ENCODE peak calls at places on chromosomes 16 and 17, in six cellular contexts. One of them, this sample, is unnamed. For H3K36me3, the result is how much of the 10 kb centered on the place peaks cover.

GRCh38 chr16:87133112-87133850 is 183.9 kb downstream of the C16orf95 start:
- DNase-seq in tibial nerve: no peak
- DNase-seq in SK-N-SH: no peak
- DNase-seq in CD8-positive, alpha-beta T cell: no peak
- DNase-seq in stomach: no peak
- DNase-seq in BE2C: no peak
- DNase-seq in this sample: no peak

GRCh38 chr17:1058423-1059130 is 61.6 kb downstream of the TIMM22 start:
- DNase-seq in stomach: peak
- DNase-seq in BE2C: peak
- DNase-seq in SK-N-SH: peak
- DNase-seq in CD8-positive, alpha-beta T cell: peak
- DNase-seq in tibial nerve: peak
- DNase-seq in this sample: no peak

GRCh38 chr17:74771319-74771914 is 4.7 kb downstream of the NAT9 start:
- DNase-seq in CD8-positive, alpha-beta T cell: no peak
- DNase-seq in BE2C: no peak
- DNase-seq in stomach: no peak
- DNase-seq in tibial nerve: no peak
- DNase-seq in SK-N-SH: no peak
- DNase-seq in this sample: no peak

GRCh38 chr16:50299508-50300105 is 33.3 kb downstream of the ADCY7 start:
- DNase-seq in SK-N-SH: peak
- DNase-seq in BE2C: no peak
- DNase-seq in CD8-positive, alpha-beta T cell: no peak
- DNase-seq in stomach: no peak
- DNase-seq in tibial nerve: no peak
- DNase-seq in this sample: no peak

GRCh38 chr17:42677921-42678781 is 1.4 kb upstream of the PLEKHH3 start:
- DNase-seq in CD8-positive, alpha-beta T cell: peak
- DNase-seq in SK-N-SH: peak
- DNase-seq in BE2C: peak
- DNase-seq in stomach: peak
- DNase-seq in tibial nerve: peak
- DNase-seq in this sample: peak

GRCh38 chr16:2364638-2365210 is 24.2 kb upstream of the ABCA3 start:
- DNase-seq in BE2C: no peak
- DNase-seq in SK-N-SH: peak
- DNase-seq in tibial nerve: no peak
- DNase-seq in CD8-positive, alpha-beta T cell: no peak
- DNase-seq in stomach: no peak
- DNase-seq in this sample: no peak

GRCh38 chr16:12178251-12178990 is 201.9 kb downstream of the SNX29 start:
- DNase-seq in SK-N-SH: no peak
- DNase-seq in tibial nerve: no peak
- DNase-seq in stomach: no peak
- DNase-seq in BE2C: no peak
- DNase-seq in CD8-positive, alpha-beta T cell: no peak
- DNase-seq in this sample: no peak

GRCh38 chr17:20127660-20128413 is 118.7 kb downstream of the SPECC1 start:
- DNase-seq in SK-N-SH: no peak
- DNase-seq in tibial nerve: no peak
- DNase-seq in BE2C: no peak
- DNase-seq in CD8-positive, alpha-beta T cell: no peak
- DNase-seq in stomach: no peak
- DNase-seq in this sample: no peak

GRCh38 chr16:85307552-85308364 is 195.5 kb upstream of the CIBAR2 start:
- DNase-seq in CD8-positive, alpha-beta T cell: no peak
- DNase-seq in BE2C: no peak
- DNase-seq in SK-N-SH: no peak
- DNase-seq in stomach: no peak
- DNase-seq in tibial nerve: no peak
- DNase-seq in this sample: no peak

GRCh38 chr17:69869667-69870066 is 205.4 kb upstream of the KCNJ16 start:
- DNase-seq in CD8-positive, alpha-beta T cell: no peak
- DNase-seq in SK-N-SH: no peak
- DNase-seq in BE2C: no peak
- DNase-seq in stomach: no peak
- DNase-seq in tibial nerve: no peak
- DNase-seq in this sample: peak

GRCh38 chr16:27475561-27475960 is 73.6 kb downstream of the IL21R start:
- DNase-seq in stomach: no peak
- DNase-seq in CD8-positive, alpha-beta T cell: no peak
- DNase-seq in tibial nerve: no peak
- DNase-seq in BE2C: no peak
- DNase-seq in SK-N-SH: no peak
- DNase-seq in this sample: no peak

GRCh38 chr16:27474921-27475320 is 72.9 kb downstream of the IL21R start:
- DNase-seq in BE2C: no peak
- DNase-seq in CD8-positive, alpha-beta T cell: no peak
- DNase-seq in stomach: no peak
- DNase-seq in SK-N-SH: no peak
- DNase-seq in tibial nerve: no peak
- DNase-seq in this sample: no peak

GRCh38 chr16:27472091-27473020 is 70.4 kb downstream of the IL21R start:
- DNase-seq in tibial nerve: no peak
- DNase-seq in CD8-positive, alpha-beta T cell: no peak
- DNase-seq in SK-N-SH: no peak
- DNase-seq in stomach: no peak
- DNase-seq in BE2C: no peak
- DNase-seq in this sample: no peak

GRCh38 chr16:27473101-27473900 is 71.3 kb downstream of the IL21R start:
- DNase-seq in CD8-positive, alpha-beta T cell: no peak
- DNase-seq in BE2C: no peak
- DNase-seq in tibial nerve: no peak
- DNase-seq in stomach: no peak
- DNase-seq in SK-N-SH: no peak
- DNase-seq in this sample: no peak

DNA sequence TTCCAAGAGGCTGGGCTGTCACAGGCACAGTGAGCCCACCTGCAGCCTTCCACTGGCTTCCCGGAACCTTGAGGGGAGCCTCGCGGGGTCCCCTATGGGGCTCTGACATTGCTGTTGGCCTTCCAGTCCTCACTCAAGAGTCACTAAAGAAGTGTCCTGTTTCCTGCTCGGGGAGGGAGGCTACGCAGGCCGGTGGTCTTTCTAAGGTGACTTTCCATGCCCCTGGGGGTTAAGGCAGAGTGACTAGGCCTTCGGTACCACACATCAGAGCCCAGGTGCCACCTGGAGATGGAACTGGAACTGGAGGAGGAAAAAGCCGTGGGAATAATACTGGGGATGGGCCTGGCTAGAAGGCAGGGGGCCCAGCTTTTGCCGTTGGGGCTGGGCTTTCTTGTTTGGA is 72.1 kb downstream of the IL21R start:
- DNase-seq in tibial nerve: no peak
- DNase-seq in CD8-positive, alpha-beta T cell: no peak
- DNase-seq in BE2C: no peak
- DNase-seq in stomach: no peak
- DNase-seq in SK-N-SH: no peak
- DNase-seq in this sample: no peak
- TF ChIP-seq CTCF in tibial nerve: no peak
- TF ChIP-seq CTCF in CD8-positive, alpha-beta T cell: no peak
- TF ChIP-seq CTCF in BE2C: no peak
- TF ChIP-seq CTCF in stomach: no peak
- TF ChIP-seq CTCF in SK-N-SH: no peak
- TF ChIP-seq CTCF in this sample: no peak

GRCh38 chr17:72860778-72861177 is 231.7 kb downstream of the SLC39A11 start:
- DNase-seq in SK-N-SH: no peak
- DNase-seq in stomach: no peak
- DNase-seq in tibial nerve: no peak
- DNase-seq in BE2C: no peak
- DNase-seq in CD8-positive, alpha-beta T cell: no peak
- DNase-seq in this sample: no peak

GRCh38 chr17:72861811-72862210 is 230.7 kb downstream of the SLC39A11 start:
- DNase-seq in stomach: no peak
- DNase-seq in tibial nerve: no peak
- DNase-seq in BE2C: no peak
- DNase-seq in SK-N-SH: no peak
- DNase-seq in CD8-positive, alpha-beta T cell: no peak
- DNase-seq in this sample: no peak

GRCh38 chr17:72863511-72864175 is 228.8 kb downstream of the SLC39A11 start:
- DNase-seq in CD8-positive, alpha-beta T cell: no peak
- DNase-seq in BE2C: no peak
- DNase-seq in tibial nerve: no peak
- DNase-seq in stomach: no peak
- DNase-seq in SK-N-SH: no peak
- DNase-seq in this sample: peak

GRCh38 chr17:72853438-72854415 is 238.8 kb downstream of the SLC39A11 start:
- DNase-seq in CD8-positive, alpha-beta T cell: no peak
- DNase-seq in SK-N-SH: no peak
- DNase-seq in tibial nerve: no peak
- DNase-seq in BE2C: no peak
- DNase-seq in stomach: no peak
- DNase-seq in this sample: no peak

GRCh38 chr17:72858826-72859495 is 233.5 kb downstream of the SLC39A11 start:
- DNase-seq in CD8-positive, alpha-beta T cell: no peak
- DNase-seq in SK-N-SH: no peak
- DNase-seq in BE2C: no peak
- DNase-seq in stomach: no peak
- DNase-seq in tibial nerve: no peak
- DNase-seq in this sample: no peak
- H3K4me3 ChIP-seq in CD8-positive, alpha-beta T cell: no peak
- H3K4me3 ChIP-seq in SK-N-SH: no peak
- H3K4me3 ChIP-seq in BE2C: no peak
- H3K4me3 ChIP-seq in stomach: no peak
- H3K4me3 ChIP-seq in tibial nerve: no peak
- H3K4me3 ChIP-seq in this sample: no peak

GRCh38 chr17:50381260-50381815 is 8.3 kb downstream of the EME1 start:
- DNase-seq in stomach: no peak
- DNase-seq in SK-N-SH: no peak
- DNase-seq in BE2C: no peak
- DNase-seq in CD8-positive, alpha-beta T cell: no peak
- DNase-seq in tibial nerve: no peak
- DNase-seq in this sample: no peak
- H3K36me3 ChIP-seq in stomach: half or more
- H3K36me3 ChIP-seq in SK-N-SH: half or more
- H3K36me3 ChIP-seq in BE2C: half or more
- H3K36me3 ChIP-seq in CD8-positive, alpha-beta T cell: under half
- H3K36me3 ChIP-seq in tibial nerve: under half
- H3K36me3 ChIP-seq in this sample: under half

GRCh38 chr17:8020251-8020650 is 17.8 kb downstream of the GUCY2D start:
- DNase-seq in CD8-positive, alpha-beta T cell: no peak
- DNase-seq in tibial nerve: no peak
- DNase-seq in SK-N-SH: no peak
- DNase-seq in stomach: no peak
- DNase-seq in BE2C: no peak
- DNase-seq in this sample: no peak

GRCh38 chr17:8021565-8022357 is 17.1 kb upstream of the ALOX15B start:
- DNase-seq in SK-N-SH: no peak
- DNase-seq in stomach: no peak
- DNase-seq in BE2C: no peak
- DNase-seq in tibial nerve: no peak
- DNase-seq in CD8-positive, alpha-beta T cell: no peak
- DNase-seq in this sample: no peak

GRCh38 chr17:8022358-8023038 is 16.4 kb upstream of the ALOX15B start:
- DNase-seq in tibial nerve: no peak
- DNase-seq in SK-N-SH: no peak
- DNase-seq in BE2C: no peak
- DNase-seq in CD8-positive, alpha-beta T cell: no peak
- DNase-seq in stomach: no peak
- DNase-seq in this sample: no peak

GRCh38 chr17:8019665-8020064 is 17.2 kb downstream of the GUCY2D start:
- DNase-seq in tibial nerve: no peak
- DNase-seq in CD8-positive, alpha-beta T cell: no peak
- DNase-seq in BE2C: no peak
- DNase-seq in SK-N-SH: no peak
- DNase-seq in stomach: peak
- DNase-seq in this sample: no peak

DNA sequence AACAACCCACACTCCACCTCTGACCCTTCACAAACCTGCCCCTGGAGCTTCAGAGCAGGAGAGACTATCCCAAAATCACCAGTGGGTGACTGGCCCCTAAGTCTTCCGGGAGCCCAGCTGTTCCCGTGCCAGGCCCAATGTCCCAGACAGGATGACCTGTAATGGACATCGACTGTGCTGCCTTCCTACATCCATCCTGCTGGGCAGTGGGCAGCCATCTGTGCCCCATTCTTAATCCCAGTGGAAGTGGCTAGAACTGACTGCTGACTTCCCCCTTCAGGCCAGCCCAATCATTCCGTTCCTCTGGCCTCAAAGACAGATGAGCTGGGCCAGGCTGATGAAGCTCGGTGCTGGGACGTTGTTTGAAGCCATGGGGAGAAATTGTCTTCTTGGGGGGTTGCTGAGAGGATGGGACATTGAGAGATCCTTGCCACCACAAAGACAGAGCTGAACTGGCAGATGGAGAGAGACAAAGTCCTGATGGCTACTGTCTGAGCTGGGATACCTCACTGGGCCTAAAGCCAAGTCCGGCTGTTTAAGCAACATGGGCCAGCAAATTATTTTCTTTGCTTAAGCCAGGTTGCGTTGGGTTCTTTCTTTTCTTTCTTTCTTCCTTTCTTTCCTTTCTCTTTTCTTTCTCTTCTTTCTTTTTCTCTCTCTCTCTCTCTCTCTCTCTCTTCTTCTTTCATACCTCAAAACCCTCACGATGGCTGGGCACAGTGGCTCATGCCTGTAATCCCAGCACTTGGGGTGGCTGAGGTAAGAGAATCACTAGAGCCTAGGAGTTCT is 17.9 kb upstream of the ALOX15B start:
- DNase-seq in BE2C: no peak
- DNase-seq in SK-N-SH: no peak
- DNase-seq in stomach: no peak
- DNase-seq in tibial nerve: no peak
- DNase-seq in CD8-positive, alpha-beta T cell: no peak
- DNase-seq in this sample: no peak
- TF ChIP-seq CTCF in BE2C: no peak
- TF ChIP-seq CTCF in SK-N-SH: no peak
- TF ChIP-seq CTCF in stomach: no peak
- TF ChIP-seq CTCF in tibial nerve: no peak
- TF ChIP-seq CTCF in CD8-positive, alpha-beta T cell: no peak
- TF ChIP-seq CTCF in this sample: no peak

This sample was measured in GM06990.